ENCODE peak calls at places on chromosomes 11 and 22, in six cellular contexts. T is astrocyte of the cerebellum, L is heart left ventricle, O is spleen, H is D721Med, K is fibroblast of villous mesenchyme. W is an unnamed sample.

GRCh38 chr11:1382429-1382828 is 7.3 kb upstream of the BRSK2 start:
- DNase-seq in T (no peak), L (peak), O (peak), H (no peak), K (no peak), W (no peak)

GRCh38 chr11:28457481-28458145 is 349.4 kb downstream of the METTL15 start:
- DNase-seq in T (no peak), L (no peak), O (no peak), H (no peak), K (no peak), W (no peak)

GRCh38 chr11:16607675-16608644 is 130.5 kb upstream of the C11orf58 start:
- DNase-seq in T (peak), L (peak), O (peak), H (no peak), K (peak), W (no peak)

GRCh38 chr22:43129426-43130425 is 13.5 kb downstream of the MCAT start:
- DNase-seq in T (no peak), L (no peak), O (no peak), H (no peak), K (no peak), W (no peak)

GRCh38 chr22:19238900-19239299 is 52.6 kb downstream of the CLTCL1 start:
- DNase-seq in T (no peak), L (no peak), O (no peak), H (no peak), K (no peak), W (no peak)

GRCh38 chr11:279966-280761 is 2.0 kb downstream of the NLRP6 start:
- DNase-seq in T (no peak), L (peak), O (peak), H (no peak), K (peak), W (peak)

GRCh38 chr11:26777276-26777939 is 55.5 kb upstream of the SLC5A12 start:
- DNase-seq in T (peak), L (no peak), O (no peak), H (no peak), K (peak), W (peak)

GRCh38 chr11:26442131-26442530 is 110.2 kb downstream of the ANO3 start:
- DNase-seq in T (peak), L (no peak), O (no peak), H (no peak), K (peak), W (peak)

GRCh38 chr11:111840143-111840542 is 31.2 kb downstream of the ALG9 start:
- DNase-seq in T (peak), L (no peak), O (no peak), H (no peak), K (no peak), W (no peak)

DNA sequence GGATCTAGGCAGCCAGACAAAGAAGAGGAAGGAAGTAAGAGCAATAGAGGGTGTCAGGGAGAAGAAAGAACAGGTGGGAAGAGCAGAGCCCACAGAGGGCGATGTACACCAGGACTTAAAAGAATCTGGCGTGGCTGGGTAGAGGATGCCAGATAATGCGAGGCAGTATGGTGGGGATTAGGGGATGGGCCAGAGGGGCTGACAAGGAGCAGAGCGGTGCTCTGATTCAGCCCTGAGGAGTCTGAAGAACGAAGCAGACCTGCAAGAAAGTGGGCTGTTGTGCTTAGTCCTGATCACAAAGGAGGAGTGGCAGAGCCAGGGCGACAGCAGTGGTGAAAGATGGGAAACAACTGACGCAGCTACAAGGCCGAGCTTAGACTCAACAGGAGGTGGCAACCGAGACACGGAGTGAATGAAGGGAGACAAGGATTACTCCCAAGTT is 163.7 kb downstream of the LARGE1 start:
- DNase-seq in T (no peak), L (no peak), O (no peak), H (no peak), K (no peak), W (no peak)
- TF ChIP-seq CTCF in T (no peak), L (no peak), O (no peak), H (peak), K (no peak), W (no peak)

GRCh38 chr11:46247664-46248063 is 29.8 kb upstream of the CREB3L1 start:
- DNase-seq in T (no peak), L (no peak), O (no peak), H (peak), K (peak), W (peak)
- TF ChIP-seq CTCF in T (no peak), L (peak), O (no peak), H (peak), K (peak), W (peak)

DNA sequence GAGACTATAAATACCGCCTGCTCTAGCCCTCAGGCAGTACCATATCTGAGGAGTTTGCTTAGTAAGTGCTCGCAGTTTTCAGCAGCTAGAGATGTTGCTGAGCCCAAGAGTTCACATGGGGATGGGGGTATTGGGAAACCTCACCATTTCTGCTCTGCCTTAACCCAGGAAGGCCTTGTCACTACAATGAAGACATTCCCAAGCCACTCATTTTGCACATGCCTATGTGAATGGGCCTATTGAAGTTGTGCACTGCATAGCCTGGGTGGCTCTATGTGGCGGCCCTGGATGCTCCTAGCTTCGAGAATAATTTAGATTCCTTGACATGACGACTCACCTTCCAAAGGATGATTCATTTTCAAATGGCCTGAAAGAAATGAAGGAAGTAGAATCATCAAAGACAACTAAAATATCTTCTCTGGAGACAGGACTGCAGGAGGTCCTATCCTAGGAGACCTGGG is 163.4 kb downstream of the ADAMTS15 start:
- DNase-seq in T (no peak), L (no peak), O (no peak), H (no peak), K (peak), W (peak)
- TF ChIP-seq CTCF in T (no peak), L (no peak), O (no peak), H (no peak), K (no peak), W (no peak)

GRCh38 chr22:36577019-36577418 is 48.1 kb upstream of the EIF3D start:
- DNase-seq in T (peak), L (no peak), O (no peak), H (no peak), K (peak), W (peak)
- TF ChIP-seq CTCF in T (no peak), L (no peak), O (no peak), H (no peak), K (no peak), W (no peak)

GRCh38 chr11:110415081-110415480 is 14.7 kb upstream of the FDX1 start:
- DNase-seq in T (no peak), L (no peak), O (no peak), H (no peak), K (no peak), W (no peak)

GRCh38 chr11:110410638-110411037 is 19.1 kb upstream of the FDX1 start:
- DNase-seq in T (no peak), L (no peak), O (no peak), H (no peak), K (no peak), W (no peak)

DNA sequence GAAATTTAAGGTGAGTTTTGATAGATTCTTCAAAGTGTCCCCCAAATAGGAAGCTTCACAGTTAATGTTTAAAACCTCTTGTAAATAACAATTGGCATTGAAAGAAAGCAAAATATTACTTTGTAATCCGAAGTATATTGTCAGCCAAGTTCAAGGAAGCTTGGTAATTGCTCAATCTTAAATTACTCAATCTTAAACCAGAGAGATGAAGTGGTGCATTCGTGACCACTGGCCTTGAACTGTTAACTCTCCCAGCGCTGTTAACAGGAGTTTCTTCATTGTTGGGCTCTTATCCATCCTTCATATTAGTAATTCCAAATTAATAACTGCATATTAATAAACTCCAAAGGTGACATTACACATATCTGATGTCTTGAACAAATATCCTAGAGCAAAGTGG is 20.6 kb upstream of the FDX1 start:
- DNase-seq in T (no peak), L (no peak), O (no peak), H (no peak), K (peak), W (peak)
- TF ChIP-seq CTCF in T (no peak), L (no peak), O (no peak), H (no peak), K (no peak), W (no peak)

GRCh38 chr11:62108017-62108750 is 15.6 kb upstream of the INCENP start:
- DNase-seq in T (peak), L (no peak), O (no peak), H (no peak), K (peak), W (peak)
- TF ChIP-seq CTCF in T (peak), L (peak), O (peak), H (peak), K (peak), W (peak)

DNA sequence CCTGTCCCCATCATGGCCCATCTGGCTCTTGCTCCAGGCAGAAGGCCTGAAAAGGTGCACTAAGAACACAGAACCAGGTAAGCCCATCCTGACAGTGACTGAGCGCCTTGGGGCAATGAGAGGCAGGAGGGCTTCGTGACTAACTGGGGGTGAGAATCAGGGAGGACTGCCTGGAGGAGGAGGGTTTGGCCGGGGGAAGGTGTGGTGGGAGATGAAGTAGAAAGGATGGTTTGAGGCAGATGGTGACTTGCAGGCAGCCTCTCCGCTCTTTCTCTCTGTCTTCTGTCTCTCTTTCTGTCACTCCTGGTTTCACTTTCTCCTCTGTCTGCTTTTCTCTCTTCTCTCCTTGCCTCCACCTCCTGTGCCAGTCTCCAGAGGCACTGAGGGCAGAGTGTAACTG is 60.8 kb downstream of the CACNA1I start:
- DNase-seq in T (no peak), L (no peak), O (no peak), H (no peak), K (no peak), W (no peak)
- TF ChIP-seq CTCF in T (no peak), L (no peak), O (no peak), H (no peak), K (no peak), W (no peak)

DNA sequence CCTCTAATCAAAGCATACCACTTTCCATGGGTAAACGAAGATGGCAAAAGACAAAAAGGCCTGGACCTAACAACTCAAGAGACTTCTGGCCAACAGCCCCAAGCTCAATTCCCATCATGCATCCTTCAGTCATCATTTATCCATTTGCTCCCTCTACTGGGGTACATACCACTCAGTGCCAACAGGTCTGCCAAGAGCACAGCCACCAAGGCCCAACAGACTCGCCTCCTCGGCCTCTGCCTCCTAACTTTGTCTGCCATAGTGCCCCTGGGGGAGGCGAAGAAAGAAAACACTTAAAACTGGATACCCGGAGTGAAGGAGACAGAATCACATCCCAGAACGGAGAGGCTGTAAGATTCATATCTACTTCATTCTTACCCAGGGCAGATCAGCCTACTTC is 1.1 kb downstream of the HYOU1 start:
- DNase-seq in T (no peak), L (no peak), O (no peak), H (no peak), K (peak), W (peak)
- TF ChIP-seq CTCF in T (no peak), L (no peak), O (no peak), H (peak), K (no peak), W (peak)

W was measured in fibroblast of mammary gland.